ENCODE peak calls at places on chromosomes 7 and 10, in five cellular contexts. S is NCI-H1436; C is activated CD8-positive, alpha-beta memory T cell treated with anti-CD3 and anti-CD28 coated beads for 48 hours; W is NCI-H2081 treated with DMSO at 0.1 percent for 48 hours; J is progenitor cell of endocrine pancreas. F is an unnamed sample.

GRCh38 chr7:150335774-150336112 is 5.7 kb downstream of the RARRES2 start:
- DNase-seq in S (no peak), C (no peak), W (no peak), J (no peak), F (no peak)

GRCh38 chr7:133854739-133855138 is 272.4 kb upstream of the LRGUK start:
- DNase-seq in S (peak; percentile 34), C (no peak), W (peak; percentile 23), J (no peak), F (no peak)

GRCh38 chr10:87590705-87591588 is 68.7 kb upstream of the PAPSS2 start:
- DNase-seq in S (no peak), C (no peak), W (no peak), J (no peak), F (no peak)

GRCh38 chr10:46234431-46235060 is 52.3 kb upstream of the ANTXRL start:
- DNase-seq in S (no peak), C (no peak), W (no peak), J (peak; percentile 4), F (no peak)

GRCh38 chr7:125061776-125062397 is 132.3 kb upstream of the POT1 start:
- DNase-seq in S (no peak), C (no peak), W (no peak), J (no peak), F (no peak)

GRCh38 chr7:134679006-134679405 is 32.4 kb downstream of the BPGM start:
- DNase-seq in S (no peak), C (no peak), W (no peak), J (no peak), F (no peak)

GRCh38 chr7:137241655-137242054 is 101.9 kb downstream of the PTN start:
- DNase-seq in S (no peak), C (no peak), W (no peak), J (no peak), F (no peak)

GRCh38 chr7:143485500-143485899 is 7.8 kb downstream of the TAS2R41 start:
- DNase-seq in S (no peak), C (no peak), W (no peak), J (no peak), F (no peak)

GRCh38 chr7:36605261-36605660 is 119.0 kb downstream of the AOAH start:
- DNase-seq in S (no peak), C (no peak), W (no peak), J (no peak), F (no peak)

GRCh38 chr10:30538086-30538485 is 91.5 kb downstream of the LYZL2 start:
- DNase-seq in S (no peak), C (no peak), W (no peak), J (no peak), F (no peak)

GRCh38 chr10:90806677-90807076 is 51.2 kb downstream of the HTR7 start:
- DNase-seq in S (no peak), C (no peak), W (no peak), J (no peak), F (no peak)

GRCh38 chr7:38306136-38306535 is 32.7 kb upstream of the TARP start:
- DNase-seq in S (no peak), C (no peak), W (no peak), J (no peak), F (no peak)

GRCh38 chr7:82472966-82473365 is 29.4 kb upstream of the CACNA2D1 start:
- DNase-seq in S (no peak), C (no peak), W (no peak), J (no peak), F (no peak)

GRCh38 chr10:113441220-113441619 is 111.6 kb upstream of the HABP2 start:
- DNase-seq in S (no peak), C (no peak), W (no peak), J (no peak), F (no peak)

GRCh38 chr7:36875794-36876193 is 151.5 kb upstream of the AOAH start:
- DNase-seq in S (no peak), C (no peak), W (peak; percentile 50), J (no peak), F (no peak)

F was measured in iPS DF 6.9.